ENCODE peak calls at places on chromosome 13, in nine cellular contexts. One of them, this sample, is unnamed.

GRCh38 chr13:90454002-90454636 is 893.4 kb upstream of the MIR17HG start:
- DNase-seq in endothelial cell: no peak
- DNase-seq in WTC11: no peak
- DNase-seq in aorta: no peak
- DNase-seq in GM04503: no peak
- DNase-seq in tibial nerve: no peak
- DNase-seq in HEK293T: no peak
- DNase-seq in NCI-H774: no peak
- DNase-seq in tibial artery: no peak
- DNase-seq in this sample: no peak

GRCh38 chr13:73259061-73259908 is 200.5 kb downstream of the KLF5 start:
- DNase-seq in endothelial cell: no peak
- DNase-seq in WTC11: no peak
- DNase-seq in aorta: no peak
- DNase-seq in GM04503: peak; percentile 26
- DNase-seq in tibial nerve: no peak
- DNase-seq in HEK293T: no peak
- DNase-seq in NCI-H774: no peak
- DNase-seq in tibial artery: no peak
- DNase-seq in this sample: no peak

GRCh38 chr13:68099616-68100015 is 869.5 kb upstream of the PCDH9 start:
- DNase-seq in endothelial cell: no peak
- DNase-seq in WTC11: no peak
- DNase-seq in aorta: no peak
- DNase-seq in GM04503: no peak
- DNase-seq in tibial nerve: no peak
- DNase-seq in HEK293T: no peak
- DNase-seq in NCI-H774: no peak
- DNase-seq in tibial artery: no peak
- DNase-seq in this sample: no peak

GRCh38 chr13:77898097-77898496 is 20.5 kb downstream of the EDNRB start:
- DNase-seq in endothelial cell: no peak
- DNase-seq in WTC11: no peak
- DNase-seq in aorta: no peak
- DNase-seq in GM04503: no peak
- DNase-seq in tibial nerve: no peak
- DNase-seq in HEK293T: no peak
- DNase-seq in NCI-H774: no peak
- DNase-seq in tibial artery: no peak
- DNase-seq in this sample: peak; percentile 22

GRCh38 chr13:113920606-113921306 is 53.1 kb downstream of the C13orf46 start:
- DNase-seq in endothelial cell: no peak
- DNase-seq in WTC11: peak; percentile 3
- DNase-seq in aorta: no peak
- DNase-seq in GM04503: no peak
- DNase-seq in tibial nerve: no peak
- DNase-seq in HEK293T: no peak
- DNase-seq in NCI-H774: no peak
- DNase-seq in tibial artery: peak; percentile 16
- DNase-seq in this sample: no peak

GRCh38 chr13:31972453-31972852 is 59.1 kb upstream of the FRY start:
- DNase-seq in endothelial cell: no peak
- DNase-seq in WTC11: no peak
- DNase-seq in aorta: no peak
- DNase-seq in GM04503: no peak
- DNase-seq in tibial nerve: no peak
- DNase-seq in HEK293T: no peak
- DNase-seq in NCI-H774: no peak
- DNase-seq in tibial artery: no peak
- DNase-seq in this sample: no peak

GRCh38 chr13:100045355-100045754 is 43.5 kb upstream of the PCCA start:
- DNase-seq in endothelial cell: no peak
- DNase-seq in WTC11: no peak
- DNase-seq in aorta: no peak
- DNase-seq in GM04503: no peak
- DNase-seq in tibial nerve: no peak
- DNase-seq in HEK293T: no peak
- DNase-seq in NCI-H774: no peak
- DNase-seq in tibial artery: no peak
- DNase-seq in this sample: no peak

GRCh38 chr13:28503182-28503980 is 8.5 kb upstream of the FLT1 start:
- DNase-seq in endothelial cell: no peak
- DNase-seq in WTC11: no peak
- DNase-seq in aorta: no peak
- DNase-seq in GM04503: no peak
- DNase-seq in tibial nerve: no peak
- DNase-seq in HEK293T: no peak
- DNase-seq in NCI-H774: no peak
- DNase-seq in tibial artery: no peak
- DNase-seq in this sample: peak; percentile 40

GRCh38 chr13:36282818-36283432 is 14.7 kb downstream of the CCDC169 start:
- DNase-seq in endothelial cell: no peak
- DNase-seq in WTC11: no peak
- DNase-seq in aorta: no peak
- DNase-seq in GM04503: no peak
- DNase-seq in tibial nerve: no peak
- DNase-seq in HEK293T: peak; percentile 30
- DNase-seq in NCI-H774: no peak
- DNase-seq in tibial artery: no peak
- DNase-seq in this sample: peak; percentile 35

GRCh38 chr13:106118996-106119395 is 416.5 kb downstream of the EFNB2 start:
- DNase-seq in endothelial cell: no peak
- DNase-seq in WTC11: no peak
- DNase-seq in aorta: no peak
- DNase-seq in GM04503: no peak
- DNase-seq in tibial nerve: no peak
- DNase-seq in HEK293T: no peak
- DNase-seq in NCI-H774: no peak
- DNase-seq in tibial artery: no peak
- DNase-seq in this sample: no peak

GRCh38 chr13:31982540-31982939 is 49.0 kb upstream of the FRY start:
- DNase-seq in endothelial cell: no peak
- DNase-seq in WTC11: no peak
- DNase-seq in aorta: peak; percentile 88
- DNase-seq in GM04503: peak; percentile 44
- DNase-seq in tibial nerve: peak; percentile 72
- DNase-seq in HEK293T: no peak
- DNase-seq in NCI-H774: peak; percentile 74
- DNase-seq in tibial artery: peak; percentile 84
- DNase-seq in this sample: peak; percentile 96

GRCh38 chr13:51397262-51397933 is 55.4 kb downstream of the INTS6 start:
- DNase-seq in endothelial cell: no peak
- DNase-seq in WTC11: no peak
- DNase-seq in aorta: peak; percentile 32
- DNase-seq in GM04503: peak; percentile 94
- DNase-seq in tibial nerve: peak; percentile 38
- DNase-seq in HEK293T: peak; percentile 6
- DNase-seq in NCI-H774: no peak
- DNase-seq in tibial artery: peak; percentile 51
- DNase-seq in this sample: peak; percentile 7

GRCh38 chr13:91747164-91747563 is 348.7 kb downstream of the GPC5 start:
- DNase-seq in endothelial cell: no peak
- DNase-seq in WTC11: no peak
- DNase-seq in aorta: no peak
- DNase-seq in GM04503: no peak
- DNase-seq in tibial nerve: no peak
- DNase-seq in HEK293T: no peak
- DNase-seq in NCI-H774: no peak
- DNase-seq in tibial artery: no peak
- DNase-seq in this sample: no peak

GRCh38 chr13:30880756-30881155 is 25.3 kb upstream of the MEDAG start:
- DNase-seq in endothelial cell: no peak
- DNase-seq in WTC11: no peak
- DNase-seq in aorta: no peak
- DNase-seq in GM04503: peak; percentile 79
- DNase-seq in tibial nerve: peak; percentile 62
- DNase-seq in HEK293T: no peak
- DNase-seq in NCI-H774: no peak
- DNase-seq in tibial artery: peak; percentile 70
- DNase-seq in this sample: peak; percentile 88